ENCODE peak calls at places on chromosome 6, in nine cellular contexts. One of them, this sample, is unnamed.

GRCh38 chr6:34459899-34460593 is 5.8 kb upstream of the PACSIN1 start:
- DNase-seq in stimulated activated CD4-positive, alpha-beta T cell treated with anti-CD3 and anti-CD28 coated beads, Interleukin-2, amount 100 ng/mL, for 4 hours: peak; percentile 33
- DNase-seq in coronary artery: no peak
- DNase-seq in LoVo: peak; percentile 55
- DNase-seq in hippocampal formation: no peak
- DNase-seq in aorta: no peak
- DNase-seq in AG09319: no peak
- DNase-seq in stimulated activated CD8-positive, alpha-beta memory T cell treated with anti-CD3 and anti-CD28 coated beads, Interleukin-4, amount 100 ng/mL, for 24 hours: peak; percentile 11
- DNase-seq in mucosa of gallbladder: peak; percentile 46
- DNase-seq in this sample: peak; percentile 80

GRCh38 chr6:163793584-163793983 is 379.1 kb downstream of the QKI start:
- DNase-seq in stimulated activated CD8-positive, alpha-beta memory T cell treated with anti-CD3 and anti-CD28 coated beads, Interleukin-4, amount 100 ng/mL, for 24 hours: no peak
- DNase-seq in AG09319: no peak
- DNase-seq in LoVo: peak; percentile 21
- DNase-seq in coronary artery: no peak
- DNase-seq in stimulated activated CD4-positive, alpha-beta T cell treated with anti-CD3 and anti-CD28 coated beads, Interleukin-2, amount 100 ng/mL, for 4 hours: no peak
- DNase-seq in mucosa of gallbladder: no peak
- DNase-seq in aorta: no peak
- DNase-seq in hippocampal formation: no peak
- DNase-seq in this sample: no peak

GRCh38 chr6:489762-490161 is 98.2 kb downstream of the IRF4 start:
- DNase-seq in hippocampal formation: no peak
- DNase-seq in aorta: no peak
- DNase-seq in AG09319: no peak
- DNase-seq in coronary artery: no peak
- DNase-seq in LoVo: no peak
- DNase-seq in mucosa of gallbladder: no peak
- DNase-seq in stimulated activated CD8-positive, alpha-beta memory T cell treated with anti-CD3 and anti-CD28 coated beads, Interleukin-4, amount 100 ng/mL, for 24 hours: no peak
- DNase-seq in stimulated activated CD4-positive, alpha-beta T cell treated with anti-CD3 and anti-CD28 coated beads, Interleukin-2, amount 100 ng/mL, for 4 hours: no peak
- DNase-seq in this sample: no peak

GRCh38 chr6:27294409-27294808 is 17.7 kb downstream of the POM121L2 start:
- DNase-seq in hippocampal formation: no peak
- DNase-seq in coronary artery: no peak
- DNase-seq in AG09319: no peak
- DNase-seq in stimulated activated CD4-positive, alpha-beta T cell treated with anti-CD3 and anti-CD28 coated beads, Interleukin-2, amount 100 ng/mL, for 4 hours: no peak
- DNase-seq in mucosa of gallbladder: no peak
- DNase-seq in aorta: no peak
- DNase-seq in stimulated activated CD8-positive, alpha-beta memory T cell treated with anti-CD3 and anti-CD28 coated beads, Interleukin-4, amount 100 ng/mL, for 24 hours: no peak
- DNase-seq in LoVo: no peak
- DNase-seq in this sample: peak; percentile 5

GRCh38 chr6:26157838-26158580 is 70.8 kb downstream of the HFE start:
- DNase-seq in stimulated activated CD4-positive, alpha-beta T cell treated with anti-CD3 and anti-CD28 coated beads, Interleukin-2, amount 100 ng/mL, for 4 hours: peak; percentile 74
- DNase-seq in mucosa of gallbladder: peak; percentile 94
- DNase-seq in AG09319: peak; percentile 96
- DNase-seq in LoVo: peak; percentile 96
- DNase-seq in stimulated activated CD8-positive, alpha-beta memory T cell treated with anti-CD3 and anti-CD28 coated beads, Interleukin-4, amount 100 ng/mL, for 24 hours: peak; percentile 62
- DNase-seq in hippocampal formation: peak; percentile 77
- DNase-seq in aorta: peak; percentile 88
- DNase-seq in coronary artery: peak; percentile 92
- DNase-seq in this sample: peak; percentile 99

GRCh38 chr6:133360194-133360593 is 119.0 kb downstream of the EYA4 start:
- DNase-seq in stimulated activated CD8-positive, alpha-beta memory T cell treated with anti-CD3 and anti-CD28 coated beads, Interleukin-4, amount 100 ng/mL, for 24 hours: no peak
- DNase-seq in hippocampal formation: no peak
- DNase-seq in mucosa of gallbladder: no peak
- DNase-seq in coronary artery: no peak
- DNase-seq in aorta: no peak
- DNase-seq in stimulated activated CD4-positive, alpha-beta T cell treated with anti-CD3 and anti-CD28 coated beads, Interleukin-2, amount 100 ng/mL, for 4 hours: no peak
- DNase-seq in LoVo: no peak
- DNase-seq in AG09319: no peak
- DNase-seq in this sample: no peak

GRCh38 chr6:126054258-126054702 is 67.9 kb downstream of the TRMT11 start:
- DNase-seq in coronary artery: no peak
- DNase-seq in aorta: no peak
- DNase-seq in stimulated activated CD8-positive, alpha-beta memory T cell treated with anti-CD3 and anti-CD28 coated beads, Interleukin-4, amount 100 ng/mL, for 24 hours: no peak
- DNase-seq in AG09319: no peak
- DNase-seq in hippocampal formation: no peak
- DNase-seq in LoVo: no peak
- DNase-seq in mucosa of gallbladder: peak; percentile 84
- DNase-seq in stimulated activated CD4-positive, alpha-beta T cell treated with anti-CD3 and anti-CD28 coated beads, Interleukin-2, amount 100 ng/mL, for 4 hours: no peak
- DNase-seq in this sample: no peak

GRCh38 chr6:115271001-115271400 is 789.7 kb downstream of the FRK start:
- DNase-seq in coronary artery: no peak
- DNase-seq in stimulated activated CD8-positive, alpha-beta memory T cell treated with anti-CD3 and anti-CD28 coated beads, Interleukin-4, amount 100 ng/mL, for 24 hours: no peak
- DNase-seq in aorta: no peak
- DNase-seq in mucosa of gallbladder: no peak
- DNase-seq in hippocampal formation: no peak
- DNase-seq in stimulated activated CD4-positive, alpha-beta T cell treated with anti-CD3 and anti-CD28 coated beads, Interleukin-2, amount 100 ng/mL, for 4 hours: no peak
- DNase-seq in AG09319: no peak
- DNase-seq in LoVo: no peak
- DNase-seq in this sample: peak; percentile 93

GRCh38 chr6:24899647-24900325 is 36.0 kb downstream of the RIPOR2 start:
- DNase-seq in mucosa of gallbladder: no peak
- DNase-seq in LoVo: no peak
- DNase-seq in AG09319: no peak
- DNase-seq in aorta: no peak
- DNase-seq in stimulated activated CD4-positive, alpha-beta T cell treated with anti-CD3 and anti-CD28 coated beads, Interleukin-2, amount 100 ng/mL, for 4 hours: no peak
- DNase-seq in hippocampal formation: no peak
- DNase-seq in stimulated activated CD8-positive, alpha-beta memory T cell treated with anti-CD3 and anti-CD28 coated beads, Interleukin-4, amount 100 ng/mL, for 24 hours: no peak
- DNase-seq in coronary artery: no peak
- DNase-seq in this sample: peak; percentile 74

GRCh38 chr6:15402401-15403045 is 156.7 kb downstream of the JARID2 start:
- DNase-seq in stimulated activated CD4-positive, alpha-beta T cell treated with anti-CD3 and anti-CD28 coated beads, Interleukin-2, amount 100 ng/mL, for 4 hours: no peak
- DNase-seq in AG09319: no peak
- DNase-seq in stimulated activated CD8-positive, alpha-beta memory T cell treated with anti-CD3 and anti-CD28 coated beads, Interleukin-4, amount 100 ng/mL, for 24 hours: no peak
- DNase-seq in LoVo: no peak
- DNase-seq in hippocampal formation: no peak
- DNase-seq in aorta: no peak
- DNase-seq in mucosa of gallbladder: no peak
- DNase-seq in coronary artery: no peak
- DNase-seq in this sample: no peak

GRCh38 chr6:37366910-37367309 is 13.1 kb downstream of the RNF8 start:
- DNase-seq in coronary artery: no peak
- DNase-seq in stimulated activated CD8-positive, alpha-beta memory T cell treated with anti-CD3 and anti-CD28 coated beads, Interleukin-4, amount 100 ng/mL, for 24 hours: no peak
- DNase-seq in aorta: no peak
- DNase-seq in hippocampal formation: no peak
- DNase-seq in AG09319: no peak
- DNase-seq in mucosa of gallbladder: no peak
- DNase-seq in stimulated activated CD4-positive, alpha-beta T cell treated with anti-CD3 and anti-CD28 coated beads, Interleukin-2, amount 100 ng/mL, for 4 hours: no peak
- DNase-seq in LoVo: no peak
- DNase-seq in this sample: peak; percentile 95

GRCh38 chr6:26270903-26271639 is 93.9 kb upstream of the BTN3A2 start:
- DNase-seq in stimulated activated CD4-positive, alpha-beta T cell treated with anti-CD3 and anti-CD28 coated beads, Interleukin-2, amount 100 ng/mL, for 4 hours: peak; percentile 64
- DNase-seq in coronary artery: peak; percentile 77
- DNase-seq in mucosa of gallbladder: peak; percentile 87
- DNase-seq in aorta: peak; percentile 79
- DNase-seq in hippocampal formation: peak; percentile 9
- DNase-seq in stimulated activated CD8-positive, alpha-beta memory T cell treated with anti-CD3 and anti-CD28 coated beads, Interleukin-4, amount 100 ng/mL, for 24 hours: peak; percentile 47
- DNase-seq in LoVo: peak; percentile 89
- DNase-seq in AG09319: peak; percentile 63
- DNase-seq in this sample: peak; percentile 98

GRCh38 chr6:140073456-140073855 is 699.0 kb upstream of the CITED2 start:
- DNase-seq in stimulated activated CD4-positive, alpha-beta T cell treated with anti-CD3 and anti-CD28 coated beads, Interleukin-2, amount 100 ng/mL, for 4 hours: no peak
- DNase-seq in aorta: no peak
- DNase-seq in coronary artery: no peak
- DNase-seq in stimulated activated CD8-positive, alpha-beta memory T cell treated with anti-CD3 and anti-CD28 coated beads, Interleukin-4, amount 100 ng/mL, for 24 hours: no peak
- DNase-seq in LoVo: no peak
- DNase-seq in mucosa of gallbladder: no peak
- DNase-seq in AG09319: no peak
- DNase-seq in hippocampal formation: no peak
- DNase-seq in this sample: peak; percentile 6

GRCh38 chr6:34993206-34993605 is 104.2 kb downstream of the ANKS1A start:
- DNase-seq in LoVo: no peak
- DNase-seq in coronary artery: no peak
- DNase-seq in mucosa of gallbladder: no peak
- DNase-seq in AG09319: no peak
- DNase-seq in aorta: no peak
- DNase-seq in stimulated activated CD8-positive, alpha-beta memory T cell treated with anti-CD3 and anti-CD28 coated beads, Interleukin-4, amount 100 ng/mL, for 24 hours: no peak
- DNase-seq in stimulated activated CD4-positive, alpha-beta T cell treated with anti-CD3 and anti-CD28 coated beads, Interleukin-2, amount 100 ng/mL, for 4 hours: no peak
- DNase-seq in hippocampal formation: no peak
- DNase-seq in this sample: peak; percentile 39

GRCh38 chr6:164628302-164628931 is 681.0 kb downstream of the C6orf118 start:
- DNase-seq in aorta: no peak
- DNase-seq in stimulated activated CD4-positive, alpha-beta T cell treated with anti-CD3 and anti-CD28 coated beads, Interleukin-2, amount 100 ng/mL, for 4 hours: no peak
- DNase-seq in stimulated activated CD8-positive, alpha-beta memory T cell treated with anti-CD3 and anti-CD28 coated beads, Interleukin-4, amount 100 ng/mL, for 24 hours: no peak
- DNase-seq in coronary artery: no peak
- DNase-seq in hippocampal formation: no peak
- DNase-seq in mucosa of gallbladder: no peak
- DNase-seq in LoVo: no peak
- DNase-seq in AG09319: no peak
- DNase-seq in this sample: no peak

GRCh38 chr6:158474961-158475343 is 84.9 kb upstream of the TMEM181 start:
- DNase-seq in coronary artery: no peak
- DNase-seq in stimulated activated CD8-positive, alpha-beta memory T cell treated with anti-CD3 and anti-CD28 coated beads, Interleukin-4, amount 100 ng/mL, for 24 hours: no peak
- DNase-seq in aorta: no peak
- DNase-seq in mucosa of gallbladder: no peak
- DNase-seq in AG09319: no peak
- DNase-seq in stimulated activated CD4-positive, alpha-beta T cell treated with anti-CD3 and anti-CD28 coated beads, Interleukin-2, amount 100 ng/mL, for 4 hours: no peak
- DNase-seq in hippocampal formation: no peak
- DNase-seq in LoVo: peak; percentile 62
- DNase-seq in this sample: peak; percentile 95

GRCh38 chr6:131182991-131183425 is 47.7 kb downstream of the AKAP7 start:
- DNase-seq in stimulated activated CD8-positive, alpha-beta memory T cell treated with anti-CD3 and anti-CD28 coated beads, Interleukin-4, amount 100 ng/mL, for 24 hours: no peak
- DNase-seq in LoVo: no peak
- DNase-seq in mucosa of gallbladder: no peak
- DNase-seq in coronary artery: no peak
- DNase-seq in aorta: no peak
- DNase-seq in AG09319: no peak
- DNase-seq in stimulated activated CD4-positive, alpha-beta T cell treated with anti-CD3 and anti-CD28 coated beads, Interleukin-2, amount 100 ng/mL, for 4 hours: no peak
- DNase-seq in hippocampal formation: no peak
- DNase-seq in this sample: peak; percentile 59

GRCh38 chr6:138504764-138505689 is 5.7 kb upstream of the NHSL1 start:
- DNase-seq in aorta: no peak
- DNase-seq in AG09319: no peak
- DNase-seq in hippocampal formation: no peak
- DNase-seq in stimulated activated CD4-positive, alpha-beta T cell treated with anti-CD3 and anti-CD28 coated beads, Interleukin-2, amount 100 ng/mL, for 4 hours: no peak
- DNase-seq in mucosa of gallbladder: no peak
- DNase-seq in stimulated activated CD8-positive, alpha-beta memory T cell treated with anti-CD3 and anti-CD28 coated beads, Interleukin-4, amount 100 ng/mL, for 24 hours: no peak
- DNase-seq in LoVo: peak; percentile 49
- DNase-seq in coronary artery: no peak
- DNase-seq in this sample: peak; percentile 39

GRCh38 chr6:43492673-43493072 is 15.3 kb downstream of the TJAP1 start:
- DNase-seq in AG09319: no peak
- DNase-seq in hippocampal formation: no peak
- DNase-seq in stimulated activated CD8-positive, alpha-beta memory T cell treated with anti-CD3 and anti-CD28 coated beads, Interleukin-4, amount 100 ng/mL, for 24 hours: no peak
- DNase-seq in stimulated activated CD4-positive, alpha-beta T cell treated with anti-CD3 and anti-CD28 coated beads, Interleukin-2, amount 100 ng/mL, for 4 hours: no peak
- DNase-seq in mucosa of gallbladder: no peak
- DNase-seq in LoVo: no peak
- DNase-seq in aorta: no peak
- DNase-seq in coronary artery: no peak
- DNase-seq in this sample: no peak

GRCh38 chr6:131063764-131064272 is 773 bp upstream of the EPB41L2 start:
- DNase-seq in stimulated activated CD4-positive, alpha-beta T cell treated with anti-CD3 and anti-CD28 coated beads, Interleukin-2, amount 100 ng/mL, for 4 hours: no peak
- DNase-seq in LoVo: no peak
- DNase-seq in mucosa of gallbladder: no peak
- DNase-seq in aorta: no peak
- DNase-seq in coronary artery: no peak
- DNase-seq in AG09319: no peak
- DNase-seq in stimulated activated CD8-positive, alpha-beta memory T cell treated with anti-CD3 and anti-CD28 coated beads, Interleukin-4, amount 100 ng/mL, for 24 hours: no peak
- DNase-seq in hippocampal formation: peak; percentile 53
- DNase-seq in this sample: no peak

GRCh38 chr6:82909551-82909950 is 156.1 kb downstream of the UBE3D start:
- DNase-seq in stimulated activated CD4-positive, alpha-beta T cell treated with anti-CD3 and anti-CD28 coated beads, Interleukin-2, amount 100 ng/mL, for 4 hours: no peak
- DNase-seq in coronary artery: no peak
- DNase-seq in hippocampal formation: no peak
- DNase-seq in mucosa of gallbladder: no peak
- DNase-seq in aorta: no peak
- DNase-seq in AG09319: no peak
- DNase-seq in stimulated activated CD8-positive, alpha-beta memory T cell treated with anti-CD3 and anti-CD28 coated beads, Interleukin-4, amount 100 ng/mL, for 24 hours: no peak
- DNase-seq in LoVo: no peak
- DNase-seq in this sample: no peak

GRCh38 chr6:129110687-129111343 is 227.9 kb downstream of the LAMA2 start:
- DNase-seq in coronary artery: no peak
- DNase-seq in AG09319: no peak
- DNase-seq in LoVo: no peak
- DNase-seq in hippocampal formation: no peak
- DNase-seq in stimulated activated CD8-positive, alpha-beta memory T cell treated with anti-CD3 and anti-CD28 coated beads, Interleukin-4, amount 100 ng/mL, for 24 hours: no peak
- DNase-seq in aorta: no peak
- DNase-seq in mucosa of gallbladder: no peak
- DNase-seq in stimulated activated CD4-positive, alpha-beta T cell treated with anti-CD3 and anti-CD28 coated beads, Interleukin-2, amount 100 ng/mL, for 4 hours: no peak
- DNase-seq in this sample: no peak

GRCh38 chr6:33812669-33813068 is 8.9 kb upstream of the MLN start:
- DNase-seq in coronary artery: no peak
- DNase-seq in LoVo: peak; percentile 32
- DNase-seq in stimulated activated CD4-positive, alpha-beta T cell treated with anti-CD3 and anti-CD28 coated beads, Interleukin-2, amount 100 ng/mL, for 4 hours: no peak
- DNase-seq in stimulated activated CD8-positive, alpha-beta memory T cell treated with anti-CD3 and anti-CD28 coated beads, Interleukin-4, amount 100 ng/mL, for 24 hours: no peak
- DNase-seq in AG09319: no peak
- DNase-seq in hippocampal formation: no peak
- DNase-seq in aorta: peak; percentile 80
- DNase-seq in mucosa of gallbladder: peak; percentile 49
- DNase-seq in this sample: peak; percentile 88

GRCh38 chr6:28896505-28897392 is 27.0 kb downstream of the TRIM27 start:
- DNase-seq in mucosa of gallbladder: peak; percentile 55
- DNase-seq in stimulated activated CD8-positive, alpha-beta memory T cell treated with anti-CD3 and anti-CD28 coated beads, Interleukin-4, amount 100 ng/mL, for 24 hours: peak; percentile 4
- DNase-seq in aorta: peak; percentile 84
- DNase-seq in coronary artery: peak; percentile 80
- DNase-seq in hippocampal formation: peak; percentile 38
- DNase-seq in stimulated activated CD4-positive, alpha-beta T cell treated with anti-CD3 and anti-CD28 coated beads, Interleukin-2, amount 100 ng/mL, for 4 hours: no peak
- DNase-seq in LoVo: peak; percentile 79
- DNase-seq in AG09319: no peak
- DNase-seq in this sample: peak; percentile 84

GRCh38 chr6:40579101-40579500 is 8.1 kb downstream of the LRFN2 start:
- DNase-seq in aorta: no peak
- DNase-seq in hippocampal formation: no peak
- DNase-seq in mucosa of gallbladder: no peak
- DNase-seq in LoVo: no peak
- DNase-seq in stimulated activated CD8-positive, alpha-beta memory T cell treated with anti-CD3 and anti-CD28 coated beads, Interleukin-4, amount 100 ng/mL, for 24 hours: no peak
- DNase-seq in coronary artery: no peak
- DNase-seq in AG09319: no peak
- DNase-seq in stimulated activated CD4-positive, alpha-beta T cell treated with anti-CD3 and anti-CD28 coated beads, Interleukin-2, amount 100 ng/mL, for 4 hours: no peak
- DNase-seq in this sample: no peak

GRCh38 chr6:46440133-46440532 is 51.1 kb downstream of the RCAN2 start:
- DNase-seq in AG09319: no peak
- DNase-seq in hippocampal formation: no peak
- DNase-seq in LoVo: no peak
- DNase-seq in coronary artery: no peak
- DNase-seq in aorta: no peak
- DNase-seq in stimulated activated CD4-positive, alpha-beta T cell treated with anti-CD3 and anti-CD28 coated beads, Interleukin-2, amount 100 ng/mL, for 4 hours: no peak
- DNase-seq in stimulated activated CD8-positive, alpha-beta memory T cell treated with anti-CD3 and anti-CD28 coated beads, Interleukin-4, amount 100 ng/mL, for 24 hours: no peak
- DNase-seq in mucosa of gallbladder: no peak
- DNase-seq in this sample: no peak

GRCh38 chr6:27468334-27468733 is 4.6 kb downstream of the ZNF184 start:
- DNase-seq in AG09319: no peak
- DNase-seq in hippocampal formation: no peak
- DNase-seq in mucosa of gallbladder: no peak
- DNase-seq in LoVo: no peak
- DNase-seq in coronary artery: no peak
- DNase-seq in stimulated activated CD8-positive, alpha-beta memory T cell treated with anti-CD3 and anti-CD28 coated beads, Interleukin-4, amount 100 ng/mL, for 24 hours: no peak
- DNase-seq in stimulated activated CD4-positive, alpha-beta T cell treated with anti-CD3 and anti-CD28 coated beads, Interleukin-2, amount 100 ng/mL, for 4 hours: no peak
- DNase-seq in aorta: no peak
- DNase-seq in this sample: no peak

GRCh38 chr6:85756982-85757381 is 114.3 kb upstream of the SYNCRIP start:
- DNase-seq in aorta: no peak
- DNase-seq in hippocampal formation: no peak
- DNase-seq in mucosa of gallbladder: no peak
- DNase-seq in stimulated activated CD8-positive, alpha-beta memory T cell treated with anti-CD3 and anti-CD28 coated beads, Interleukin-4, amount 100 ng/mL, for 24 hours: no peak
- DNase-seq in AG09319: no peak
- DNase-seq in LoVo: peak; percentile 18
- DNase-seq in stimulated activated CD4-positive, alpha-beta T cell treated with anti-CD3 and anti-CD28 coated beads, Interleukin-2, amount 100 ng/mL, for 4 hours: no peak
- DNase-seq in coronary artery: no peak
- DNase-seq in this sample: peak; percentile 34

GRCh38 chr6:157550114-157550989 is 169.4 kb downstream of the ZDHHC14 start:
- DNase-seq in aorta: no peak
- DNase-seq in stimulated activated CD4-positive, alpha-beta T cell treated with anti-CD3 and anti-CD28 coated beads, Interleukin-2, amount 100 ng/mL, for 4 hours: no peak
- DNase-seq in hippocampal formation: no peak
- DNase-seq in stimulated activated CD8-positive, alpha-beta memory T cell treated with anti-CD3 and anti-CD28 coated beads, Interleukin-4, amount 100 ng/mL, for 24 hours: peak; percentile 15
- DNase-seq in LoVo: no peak
- DNase-seq in mucosa of gallbladder: no peak
- DNase-seq in AG09319: no peak
- DNase-seq in coronary artery: no peak
- DNase-seq in this sample: no peak

GRCh38 chr6:136846046-136846445 is 23.7 kb downstream of the PEX7 start:
- DNase-seq in aorta: no peak
- DNase-seq in mucosa of gallbladder: peak; percentile 63
- DNase-seq in stimulated activated CD4-positive, alpha-beta T cell treated with anti-CD3 and anti-CD28 coated beads, Interleukin-2, amount 100 ng/mL, for 4 hours: no peak
- DNase-seq in LoVo: peak; percentile 49
- DNase-seq in hippocampal formation: no peak
- DNase-seq in coronary artery: no peak
- DNase-seq in AG09319: peak; percentile 23
- DNase-seq in stimulated activated CD8-positive, alpha-beta memory T cell treated with anti-CD3 and anti-CD28 coated beads, Interleukin-4, amount 100 ng/mL, for 24 hours: no peak
- DNase-seq in this sample: peak; percentile 79

GRCh38 chr6:14037402-14038277 is 79.9 kb upstream of the CD83 start:
- DNase-seq in coronary artery: no peak
- DNase-seq in hippocampal formation: no peak
- DNase-seq in LoVo: no peak
- DNase-seq in mucosa of gallbladder: no peak
- DNase-seq in aorta: no peak
- DNase-seq in AG09319: peak; percentile 15
- DNase-seq in stimulated activated CD8-positive, alpha-beta memory T cell treated with anti-CD3 and anti-CD28 coated beads, Interleukin-4, amount 100 ng/mL, for 24 hours: no peak
- DNase-seq in stimulated activated CD4-positive, alpha-beta T cell treated with anti-CD3 and anti-CD28 coated beads, Interleukin-2, amount 100 ng/mL, for 4 hours: no peak
- DNase-seq in this sample: no peak

This sample was measured in NCI-H69.